ENCODE peak calls at places on chromosomes 11 and 22, in six cellular contexts. One of them, this sample, is unnamed.
A peak's percentile ranks its signal among the peaks of the same experiment; 100 is the strongest.

GRCh38 chr22:40419718-40420117 is 49.3 kb downstream of the SGSM3 start:
- DNase-seq in A549: no peak
- DNase-seq in NCI-H1092 treated with DMSO at 0.1 percent for 48 hours: no peak
- DNase-seq in NCI-H2081: no peak
- DNase-seq in AG20443: no peak
- DNase-seq in esophagus squamous epithelium: no peak
- DNase-seq in this sample: no peak

GRCh38 chr11:11047851-11048610 is 190.2 kb upstream of the ZBED5 start:
- DNase-seq in esophagus squamous epithelium: no peak
- DNase-seq in NCI-H2081: no peak
- DNase-seq in A549: no peak
- DNase-seq in NCI-H1092 treated with DMSO at 0.1 percent for 48 hours: no peak
- DNase-seq in AG20443: no peak
- DNase-seq in this sample: no peak

GRCh38 chr11:128501008-128501407 is 86.3 kb downstream of the ETS1 start:
- DNase-seq in esophagus squamous epithelium: no peak
- DNase-seq in AG20443: no peak
- DNase-seq in A549: no peak
- DNase-seq in NCI-H1092 treated with DMSO at 0.1 percent for 48 hours: no peak
- DNase-seq in NCI-H2081: no peak
- DNase-seq in this sample: no peak

GRCh38 chr11:46309669-46310288 is 32.3 kb downstream of the CREB3L1 start:
- DNase-seq in A549: no peak
- DNase-seq in esophagus squamous epithelium: no peak
- DNase-seq in NCI-H2081: no peak
- DNase-seq in NCI-H1092 treated with DMSO at 0.1 percent for 48 hours: no peak
- DNase-seq in AG20443: no peak
- DNase-seq in this sample: no peak

GRCh38 chr11:122267602-122268001 is 151.6 kb upstream of the BLID start:
- DNase-seq in esophagus squamous epithelium: no peak
- DNase-seq in NCI-H1092 treated with DMSO at 0.1 percent for 48 hours: no peak
- DNase-seq in AG20443: peak; percentile 74
- DNase-seq in NCI-H2081: no peak
- DNase-seq in A549: no peak
- DNase-seq in this sample: peak; percentile 56

GRCh38 chr11:102157219-102157618 is 47.0 kb downstream of the YAP1 start:
- DNase-seq in NCI-H2081: no peak
- DNase-seq in NCI-H1092 treated with DMSO at 0.1 percent for 48 hours: no peak
- DNase-seq in esophagus squamous epithelium: no peak
- DNase-seq in A549: no peak
- DNase-seq in AG20443: no peak
- DNase-seq in this sample: peak; percentile 85

GRCh38 chr11:114308689-114309089 is 12.5 kb downstream of the NNMT start:
- DNase-seq in NCI-H2081: peak; percentile 90
- DNase-seq in A549: no peak
- DNase-seq in AG20443: peak; percentile 57
- DNase-seq in esophagus squamous epithelium: no peak
- DNase-seq in NCI-H1092 treated with DMSO at 0.1 percent for 48 hours: no peak
- DNase-seq in this sample: no peak

GRCh38 chr11:1458340-1459218 is 28.0 kb downstream of the MOB2 start:
- DNase-seq in esophagus squamous epithelium: no peak
- DNase-seq in NCI-H1092 treated with DMSO at 0.1 percent for 48 hours: no peak
- DNase-seq in AG20443: peak; percentile 56
- DNase-seq in A549: peak; percentile 55
- DNase-seq in NCI-H2081: no peak
- DNase-seq in this sample: peak; percentile 2

GRCh38 chr22:49205401-49205800 is 622.3 kb downstream of the BRD1 start:
- DNase-seq in NCI-H2081: no peak
- DNase-seq in esophagus squamous epithelium: no peak
- DNase-seq in A549: no peak
- DNase-seq in AG20443: no peak
- DNase-seq in NCI-H1092 treated with DMSO at 0.1 percent for 48 hours: no peak
- DNase-seq in this sample: no peak

GRCh38 chr11:61515686-61516085 is 7.1 kb downstream of the LRRC10B start:
- DNase-seq in AG20443: no peak
- DNase-seq in NCI-H1092 treated with DMSO at 0.1 percent for 48 hours: no peak
- DNase-seq in A549: no peak
- DNase-seq in NCI-H2081: no peak
- DNase-seq in esophagus squamous epithelium: no peak
- DNase-seq in this sample: no peak

GRCh38 chr22:42425337-42425988 is 6.7 kb downstream of the NFAM1 start:
- DNase-seq in A549: no peak
- DNase-seq in AG20443: no peak
- DNase-seq in NCI-H1092 treated with DMSO at 0.1 percent for 48 hours: no peak
- DNase-seq in esophagus squamous epithelium: no peak
- DNase-seq in NCI-H2081: no peak
- DNase-seq in this sample: no peak

GRCh38 chr11:33055361-33055760 is 16.0 kb downstream of the TCP11L1 start:
- DNase-seq in AG20443: no peak
- DNase-seq in A549: no peak
- DNase-seq in NCI-H2081: no peak
- DNase-seq in NCI-H1092 treated with DMSO at 0.1 percent for 48 hours: no peak
- DNase-seq in esophagus squamous epithelium: no peak
- DNase-seq in this sample: no peak

GRCh38 chr22:20080445-20080775 is 369 bp downstream of the DGCR8 start:
- DNase-seq in NCI-H1092 treated with DMSO at 0.1 percent for 48 hours: peak; percentile 61
- DNase-seq in AG20443: peak; percentile 84
- DNase-seq in esophagus squamous epithelium: no peak
- DNase-seq in NCI-H2081: peak; percentile 48
- DNase-seq in A549: peak; percentile 50
- DNase-seq in this sample: peak; percentile 30

GRCh38 chr11:118437046-118437735 is 899 bp downstream of the KMT2A start:
- DNase-seq in AG20443: peak; percentile 65
- DNase-seq in NCI-H1092 treated with DMSO at 0.1 percent for 48 hours: no peak
- DNase-seq in esophagus squamous epithelium: no peak
- DNase-seq in A549: peak; percentile 28
- DNase-seq in NCI-H2081: peak; percentile 58
- DNase-seq in this sample: peak; percentile 35

GRCh38 chr11:13446444-13446843 is 16.6 kb downstream of the BTBD10 start:
- DNase-seq in NCI-H2081: no peak
- DNase-seq in A549: peak; percentile 4
- DNase-seq in esophagus squamous epithelium: no peak
- DNase-seq in AG20443: peak; percentile 47
- DNase-seq in NCI-H1092 treated with DMSO at 0.1 percent for 48 hours: no peak
- DNase-seq in this sample: peak; percentile 48

GRCh38 chr11:45885274-45885920 is at the start of gene MAPK8IP1:
- DNase-seq in AG20443: peak; percentile 91
- DNase-seq in NCI-H2081: peak; percentile 78
- DNase-seq in esophagus squamous epithelium: no peak
- DNase-seq in NCI-H1092 treated with DMSO at 0.1 percent for 48 hours: peak; percentile 66
- DNase-seq in A549: peak; percentile 27
- DNase-seq in this sample: no peak

GRCh38 chr11:46121724-46122477 is 647 bp upstream of the PHF21A start:
- DNase-seq in esophagus squamous epithelium: no peak
- DNase-seq in AG20443: peak; percentile 76
- DNase-seq in A549: peak; percentile 96
- DNase-seq in NCI-H2081: peak; percentile 89
- DNase-seq in NCI-H1092 treated with DMSO at 0.1 percent for 48 hours: peak; percentile 91
- DNase-seq in this sample: peak; percentile 95

GRCh38 chr11:47109051-47109791 is 67.5 kb downstream of the ARFGAP2 start:
- DNase-seq in NCI-H1092 treated with DMSO at 0.1 percent for 48 hours: no peak
- DNase-seq in esophagus squamous epithelium: no peak
- DNase-seq in NCI-H2081: no peak
- DNase-seq in AG20443: peak; percentile 12
- DNase-seq in A549: no peak
- DNase-seq in this sample: no peak

GRCh38 chr22:23383491-23384450 is 196.3 kb downstream of the IGLL1 start:
- DNase-seq in NCI-H1092 treated with DMSO at 0.1 percent for 48 hours: peak; percentile 27
- DNase-seq in NCI-H2081: no peak
- DNase-seq in esophagus squamous epithelium: no peak
- DNase-seq in AG20443: no peak
- DNase-seq in A549: no peak
- DNase-seq in this sample: no peak